ENCODE peak calls at places on chromosomes 2 and 18, in seven cellular contexts. One of them, this sample, is unnamed.

GRCh38 chr2:163658556-163658955 is 77.3 kb downstream of the FIGN start:
- DNase-seq in OCI-LY7: no peak
- DNase-seq in iPS-NIHi11: no peak
- DNase-seq in amniotic stem cell: no peak
- DNase-seq in GM20000: no peak
- DNase-seq in astrocyte of the cerebellum: no peak
- DNase-seq in WTC11: no peak
- DNase-seq in this sample: no peak

GRCh38 chr2:238256594-238257104 is 16.8 kb upstream of the HES6 start:
- DNase-seq in astrocyte of the cerebellum: peak; percentile 69
- DNase-seq in amniotic stem cell: no peak
- DNase-seq in iPS-NIHi11: peak; percentile 96
- DNase-seq in OCI-LY7: peak; percentile 70
- DNase-seq in GM20000: peak; percentile 79
- DNase-seq in WTC11: peak; percentile 96
- DNase-seq in this sample: peak; percentile 25

GRCh38 chr18:80246656-80247402 is 485 bp downstream of the PARD6G start:
- DNase-seq in WTC11: peak; percentile 44
- DNase-seq in iPS-NIHi11: peak; percentile 62
- DNase-seq in amniotic stem cell: no peak
- DNase-seq in astrocyte of the cerebellum: no peak
- DNase-seq in GM20000: peak; percentile 72
- DNase-seq in OCI-LY7: no peak
- DNase-seq in this sample: no peak

GRCh38 chr2:12167525-12168317 is 421.3 kb downstream of the LPIN1 start:
- DNase-seq in iPS-NIHi11: peak; percentile 28
- DNase-seq in amniotic stem cell: no peak
- DNase-seq in GM20000: no peak
- DNase-seq in WTC11: peak; percentile 46
- DNase-seq in astrocyte of the cerebellum: no peak
- DNase-seq in OCI-LY7: no peak
- DNase-seq in this sample: peak; percentile 93

GRCh38 chr18:50439460-50440015 is 64.7 kb downstream of the SKA1 start:
- DNase-seq in iPS-NIHi11: no peak
- DNase-seq in WTC11: no peak
- DNase-seq in GM20000: no peak
- DNase-seq in astrocyte of the cerebellum: no peak
- DNase-seq in OCI-LY7: no peak
- DNase-seq in amniotic stem cell: no peak
- DNase-seq in this sample: no peak

GRCh38 chr2:28394331-28394877 is 1.7 kb downstream of the FOSL2 start:
- DNase-seq in WTC11: no peak
- DNase-seq in GM20000: no peak
- DNase-seq in amniotic stem cell: peak; percentile 20
- DNase-seq in astrocyte of the cerebellum: no peak
- DNase-seq in iPS-NIHi11: no peak
- DNase-seq in OCI-LY7: no peak
- DNase-seq in this sample: no peak

GRCh38 chr2:183172220-183172887 is 48.1 kb downstream of the NUP35 start:
- DNase-seq in GM20000: no peak
- DNase-seq in OCI-LY7: no peak
- DNase-seq in WTC11: peak; percentile 32
- DNase-seq in amniotic stem cell: no peak
- DNase-seq in iPS-NIHi11: peak; percentile 36
- DNase-seq in astrocyte of the cerebellum: no peak
- DNase-seq in this sample: no peak

GRCh38 chr2:11498543-11499034 is 32.6 kb upstream of the E2F6 start:
- DNase-seq in iPS-NIHi11: no peak
- DNase-seq in astrocyte of the cerebellum: no peak
- DNase-seq in GM20000: peak; percentile 58
- DNase-seq in amniotic stem cell: no peak
- DNase-seq in OCI-LY7: no peak
- DNase-seq in WTC11: no peak
- DNase-seq in this sample: peak; percentile 89

GRCh38 chr2:120735750-120736170 is at the start of gene GLI2:
- DNase-seq in astrocyte of the cerebellum: peak; percentile 64
- DNase-seq in iPS-NIHi11: peak; percentile 89
- DNase-seq in amniotic stem cell: peak; percentile 79
- DNase-seq in GM20000: peak; percentile 72
- DNase-seq in WTC11: peak; percentile 87
- DNase-seq in OCI-LY7: no peak
- DNase-seq in this sample: peak; percentile 40

GRCh38 chr2:143686585-143687164 is 557.5 kb downstream of the ARHGAP15 start:
- DNase-seq in OCI-LY7: peak; percentile 41
- DNase-seq in GM20000: peak; percentile 11
- DNase-seq in amniotic stem cell: no peak
- DNase-seq in astrocyte of the cerebellum: peak; percentile 11
- DNase-seq in WTC11: no peak
- DNase-seq in iPS-NIHi11: peak; percentile 39
- DNase-seq in this sample: peak; percentile 70

GRCh38 chr2:36538345-36538744 is 59.6 kb downstream of the FEZ2 start:
- DNase-seq in astrocyte of the cerebellum: no peak
- DNase-seq in iPS-NIHi11: no peak
- DNase-seq in GM20000: no peak
- DNase-seq in OCI-LY7: no peak
- DNase-seq in amniotic stem cell: no peak
- DNase-seq in WTC11: no peak
- DNase-seq in this sample: no peak

GRCh38 chr2:85132834-85133637 is at the start of gene TCF7L1:
- DNase-seq in GM20000: peak; percentile 68
- DNase-seq in astrocyte of the cerebellum: peak; percentile 57
- DNase-seq in OCI-LY7: no peak
- DNase-seq in iPS-NIHi11: peak; percentile 99
- DNase-seq in WTC11: peak; percentile 93
- DNase-seq in amniotic stem cell: peak; percentile 80
- DNase-seq in this sample: no peak

GRCh38 chr2:8479298-8479697 is 202.6 kb upstream of the ID2 start:
- DNase-seq in astrocyte of the cerebellum: no peak
- DNase-seq in amniotic stem cell: no peak
- DNase-seq in iPS-NIHi11: no peak
- DNase-seq in WTC11: no peak
- DNase-seq in GM20000: no peak
- DNase-seq in OCI-LY7: no peak
- DNase-seq in this sample: no peak

GRCh38 chr2:102256281-102256680 is 55.1 kb upstream of the IL1RL1 start:
- DNase-seq in WTC11: no peak
- DNase-seq in amniotic stem cell: no peak
- DNase-seq in OCI-LY7: no peak
- DNase-seq in GM20000: no peak
- DNase-seq in iPS-NIHi11: no peak
- DNase-seq in astrocyte of the cerebellum: no peak
- DNase-seq in this sample: no peak

GRCh38 chr2:196230051-196230450 is 58.7 kb upstream of the STK17B start:
- DNase-seq in OCI-LY7: no peak
- DNase-seq in iPS-NIHi11: no peak
- DNase-seq in WTC11: no peak
- DNase-seq in astrocyte of the cerebellum: no peak
- DNase-seq in GM20000: no peak
- DNase-seq in amniotic stem cell: no peak
- DNase-seq in this sample: no peak

GRCh38 chr2:70008290-70008689 is 46.9 kb upstream of the ASPRV1 start:
- DNase-seq in OCI-LY7: no peak
- DNase-seq in WTC11: no peak
- DNase-seq in amniotic stem cell: no peak
- DNase-seq in iPS-NIHi11: no peak
- DNase-seq in astrocyte of the cerebellum: no peak
- DNase-seq in GM20000: no peak
- DNase-seq in this sample: no peak

GRCh38 chr2:200408428-200409311 is 101.2 kb downstream of the KCTD18 start:
- DNase-seq in OCI-LY7: no peak
- DNase-seq in amniotic stem cell: peak; percentile 55
- DNase-seq in astrocyte of the cerebellum: peak; percentile 36
- DNase-seq in GM20000: no peak
- DNase-seq in iPS-NIHi11: no peak
- DNase-seq in WTC11: no peak
- DNase-seq in this sample: no peak

GRCh38 chr2:109558076-109558882 is 55.5 kb downstream of the SEPTIN10 start:
- DNase-seq in GM20000: no peak
- DNase-seq in OCI-LY7: no peak
- DNase-seq in astrocyte of the cerebellum: peak; percentile 26
- DNase-seq in WTC11: no peak
- DNase-seq in amniotic stem cell: no peak
- DNase-seq in iPS-NIHi11: no peak
- DNase-seq in this sample: no peak

GRCh38 chr2:204972606-204973336 is 427.5 kb downstream of the PARD3B start:
- DNase-seq in iPS-NIHi11: no peak
- DNase-seq in amniotic stem cell: no peak
- DNase-seq in WTC11: no peak
- DNase-seq in OCI-LY7: no peak
- DNase-seq in astrocyte of the cerebellum: no peak
- DNase-seq in GM20000: no peak
- DNase-seq in this sample: peak; percentile 60

GRCh38 chr2:157897106-157897971 is 21.2 kb upstream of the ACVR1 start:
- DNase-seq in GM20000: peak; percentile 36
- DNase-seq in OCI-LY7: peak; percentile 23
- DNase-seq in iPS-NIHi11: no peak
- DNase-seq in WTC11: no peak
- DNase-seq in amniotic stem cell: no peak
- DNase-seq in astrocyte of the cerebellum: no peak
- DNase-seq in this sample: no peak

GRCh38 chr2:48482774-48483173 is 47.2 kb upstream of the STON1 start:
- DNase-seq in OCI-LY7: no peak
- DNase-seq in WTC11: no peak
- DNase-seq in amniotic stem cell: no peak
- DNase-seq in iPS-NIHi11: no peak
- DNase-seq in GM20000: no peak
- DNase-seq in astrocyte of the cerebellum: no peak
- DNase-seq in this sample: peak; percentile 85

GRCh38 chr2:120161190-120161589 is 62.0 kb downstream of the TMEM185B start:
- DNase-seq in OCI-LY7: no peak
- DNase-seq in GM20000: no peak
- DNase-seq in astrocyte of the cerebellum: no peak
- DNase-seq in WTC11: no peak
- DNase-seq in iPS-NIHi11: no peak
- DNase-seq in amniotic stem cell: no peak
- DNase-seq in this sample: no peak

GRCh38 chr2:207156045-207156444 is 9.7 kb downstream of the KLF7 start:
- DNase-seq in OCI-LY7: no peak
- DNase-seq in amniotic stem cell: no peak
- DNase-seq in WTC11: no peak
- DNase-seq in GM20000: no peak
- DNase-seq in astrocyte of the cerebellum: no peak
- DNase-seq in iPS-NIHi11: no peak
- DNase-seq in this sample: no peak

GRCh38 chr2:238786379-238786778 is 61.5 kb upstream of the TWIST2 start:
- DNase-seq in astrocyte of the cerebellum: no peak
- DNase-seq in iPS-NIHi11: no peak
- DNase-seq in OCI-LY7: no peak
- DNase-seq in GM20000: no peak
- DNase-seq in WTC11: no peak
- DNase-seq in amniotic stem cell: no peak
- DNase-seq in this sample: no peak

GRCh38 chr2:216590780-216591179 is 42.4 kb upstream of the IGFBP2 start:
- DNase-seq in WTC11: peak; percentile 26
- DNase-seq in iPS-NIHi11: peak; percentile 39
- DNase-seq in GM20000: no peak
- DNase-seq in amniotic stem cell: no peak
- DNase-seq in OCI-LY7: no peak
- DNase-seq in astrocyte of the cerebellum: no peak
- DNase-seq in this sample: no peak

GRCh38 chr2:103656558-103656957 is 894.7 kb downstream of the TMEM182 start:
- DNase-seq in astrocyte of the cerebellum: peak; percentile 16
- DNase-seq in iPS-NIHi11: peak; percentile 23
- DNase-seq in OCI-LY7: peak; percentile 0
- DNase-seq in WTC11: no peak
- DNase-seq in amniotic stem cell: no peak
- DNase-seq in GM20000: no peak
- DNase-seq in this sample: no peak

This sample was measured in pons.